ENCODE peak calls at places on chromosomes 5 and 9, in ten cellular contexts. T is A172; Z is Peyer's patch; S is NCI-H774; C is cerebellar cortex; H is SK-MEL-5; W is epithelial cell of esophagus; J is activated CD4-positive, CD25-positive, alpha-beta regulatory T cell; L is spleen; R is cerebellum. X is an unnamed sample.

GRCh38 chr5:34475249-34475966 is 180.7 kb upstream of the RAI14 start:
- DNase-seq in T (no peak), Z (no peak), S (no peak), C (no peak), H (no peak), W (no peak), J (no peak), L (no peak), R (no peak), X (no peak)

GRCh38 chr5:107878676-107879075 is 207.9 kb upstream of the EFNA5 start:
- DNase-seq in T (no peak), Z (no peak), S (no peak), C (no peak), H (no peak), W (no peak), J (no peak), L (no peak), R (peak), X (no peak)

GRCh38 chr9:114070188-114071103 is 7.7 kb downstream of the AMBP start:
- DNase-seq in T (no peak), Z (peak), S (no peak), C (no peak), H (no peak), W (no peak), J (no peak), L (peak), R (no peak), X (no peak)

GRCh38 chr5:42779083-42779482 is 22.5 kb downstream of the CCDC152 start:
- DNase-seq in T (no peak), Z (no peak), S (no peak), C (no peak), H (no peak), W (no peak), J (no peak), L (no peak), R (no peak), X (no peak)

GRCh38 chr5:132422720-132423442 is 53.4 kb downstream of the SLC22A5 start:
- DNase-seq in T (no peak), Z (peak), S (no peak), C (no peak), H (no peak), W (peak), J (no peak), L (peak), R (no peak), X (no peak)

GRCh38 chr5:139774980-139775654 is 20.5 kb upstream of the PSD2 start:
- DNase-seq in T (no peak), Z (peak), S (peak), C (peak), H (peak), W (peak), J (peak), L (peak), R (peak), X (peak)

GRCh38 chr9:13268469-13268868 is 11.0 kb downstream of the MPDZ start:
- DNase-seq in T (peak), Z (no peak), S (no peak), C (no peak), H (peak), W (peak), J (no peak), L (no peak), R (no peak), X (no peak)

GRCh38 chr5:127358274-127358673 is 67.7 kb downstream of the MEGF10 start:
- DNase-seq in T (peak), Z (no peak), S (no peak), C (no peak), H (peak), W (no peak), J (no peak), L (no peak), R (no peak), X (no peak)

GRCh38 chr5:32664523-32664922 is 46.6 kb upstream of the NPR3 start:
- DNase-seq in T (no peak), Z (no peak), S (no peak), C (no peak), H (no peak), W (peak), J (no peak), L (no peak), R (no peak), X (no peak)

GRCh38 chr5:158013939-158014338 is 155.0 kb upstream of the CLINT1 start:
- DNase-seq in T (no peak), Z (no peak), S (no peak), C (peak), H (peak), W (peak), J (no peak), L (no peak), R (no peak), X (no peak)

GRCh38 chr9:6955251-6955921 is 197.6 kb downstream of the KDM4C start:
- DNase-seq in T (no peak), Z (no peak), S (peak), C (peak), H (peak), W (no peak), J (no peak), L (no peak), R (no peak), X (peak)

GRCh38 chr5:143025376-143025775 is 255.2 kb downstream of the ARHGAP26 start:
- DNase-seq in T (no peak), Z (no peak), S (no peak), C (peak), H (no peak), W (no peak), J (no peak), L (no peak), R (peak), X (no peak)

GRCh38 chr5:179783128-179783527 is 10.7 kb upstream of the LTC4S start:
- DNase-seq in T (no peak), Z (no peak), S (no peak), C (no peak), H (no peak), W (no peak), J (no peak), L (peak), R (no peak), X (no peak)

GRCh38 chr5:73654171-73654811 is 28.3 kb downstream of the ARHGEF28 start:
- DNase-seq in T (peak), Z (no peak), S (no peak), C (no peak), H (peak), W (peak), J (no peak), L (no peak), R (no peak), X (no peak)

GRCh38 chr9:108776920-108777650 is 78.7 kb downstream of the ACTL7B start:
- DNase-seq in T (peak), Z (no peak), S (no peak), C (no peak), H (peak), W (peak), J (no peak), L (no peak), R (no peak), X (peak)

GRCh38 chr5:1195916-1196315 is 5.5 kb upstream of the SLC6A19 start:
- DNase-seq in T (no peak), Z (peak), S (no peak), C (no peak), H (no peak), W (no peak), J (no peak), L (no peak), R (no peak), X (no peak)

GRCh38 chr9:14908221-14909206 is 1.7 kb downstream of the FREM1 start:
- DNase-seq in T (no peak), Z (no peak), S (peak), C (peak), H (no peak), W (no peak), J (no peak), L (no peak), R (peak), X (peak)

GRCh38 chr5:168844566-168845296 is 265.6 kb upstream of the PANK3 start:
- DNase-seq in T (no peak), Z (no peak), S (no peak), C (peak), H (no peak), W (no peak), J (no peak), L (no peak), R (peak), X (no peak)

GRCh38 chr5:154478224-154478565 is at the start of gene HAND1:
- DNase-seq in T (no peak), Z (peak), S (peak), C (peak), H (peak), W (peak), J (no peak), L (no peak), R (no peak), X (peak)

GRCh38 chr9:107733530-107733907 is 243.9 kb upstream of the KLF4 start:
- DNase-seq in T (no peak), Z (no peak), S (peak), C (no peak), H (peak), W (no peak), J (no peak), L (no peak), R (no peak), X (no peak)

GRCh38 chr9:94534901-94535300 is 20.0 kb upstream of the PCAT7 start:
- DNase-seq in T (peak), Z (no peak), S (no peak), C (no peak), H (no peak), W (no peak), J (no peak), L (no peak), R (no peak), X (no peak)

GRCh38 chr5:14296533-14297331 is 153.6 kb downstream of the TRIO start:
- DNase-seq in T (no peak), Z (no peak), S (no peak), C (peak), H (no peak), W (no peak), J (no peak), L (no peak), R (peak), X (no peak)

GRCh38 chr5:132473019-132473531 is 17.5 kb downstream of the IRF1 start:
- DNase-seq in T (no peak), Z (peak), S (no peak), C (no peak), H (no peak), W (no peak), J (peak), L (peak), R (no peak), X (no peak)

GRCh38 chr9:4585135-4585534 is 77.0 kb upstream of the PLPP6 start:
- DNase-seq in T (no peak), Z (no peak), S (no peak), C (no peak), H (peak), W (no peak), J (no peak), L (no peak), R (no peak), X (no peak)

GRCh38 chr9:113509463-113509862 is 45.9 kb downstream of the RGS3 start:
- DNase-seq in T (no peak), Z (no peak), S (no peak), C (peak), H (no peak), W (no peak), J (no peak), L (no peak), R (peak), X (no peak)

GRCh38 chr9:130042931-130043653 is at the start of gene FNBP1:
- DNase-seq in T (peak), Z (peak), S (peak), C (peak), H (peak), W (peak), J (peak), L (peak), R (peak), X (peak)

GRCh38 chr9:82062245-82062644 is 73.7 kb downstream of the SPATA31D1 start:
- DNase-seq in T (no peak), Z (no peak), S (no peak), C (no peak), H (no peak), W (no peak), J (no peak), L (no peak), R (no peak), X (no peak)

GRCh38 chr9:134670042-134670525 is 28.5 kb downstream of the COL5A1 start:
- DNase-seq in T (peak), Z (no peak), S (no peak), C (no peak), H (no peak), W (no peak), J (no peak), L (no peak), R (no peak), X (no peak)

X was measured in NCI-H345.